ENCODE peak calls at places on chromosomes 6 and 20, in nine cellular contexts. J, B, S, C, D, N, G, U and H are unnamed samples.

GRCh38 chr6:144047688-144048087 is 39.6 kb upstream of the PLAGL1 start:
- DNase-seq in J (no peak), B (no peak), S (no peak), C (no peak), D (no peak), N (no peak), G (no peak), U (no peak), H (no peak)

GRCh38 chr6:158642805-158643489 is 1.6 kb downstream of the DYNLT1 start:
- DNase-seq in J (no peak), B (no peak), S (no peak), C (no peak), D (no peak), N (no peak), G (no peak), U (no peak), H (no peak)

GRCh38 chr20:45016089-45016641 is 49.9 kb downstream of the STK4 start:
- DNase-seq in J (no peak), B (no peak), S (no peak), C (no peak), D (no peak), N (no peak), G (no peak), U (no peak), H (no peak)

GRCh38 chr6:151695181-151695580 is 112.3 kb upstream of the ESR1 start:
- DNase-seq in J (no peak), B (no peak), S (no peak), C (no peak), D (no peak), N (no peak), G (no peak), U (no peak), H (no peak)

GRCh38 chr6:121851056-121851455 is 415.6 kb downstream of the GJA1 start:
- DNase-seq in J (no peak), B (no peak), S (no peak), C (no peak), D (no peak), N (no peak), G (peak), U (no peak), H (no peak)

GRCh38 chr6:151044465-151045441 is 179.3 kb downstream of the MTHFD1L start:
- DNase-seq in J (no peak), B (peak), S (peak), C (peak), D (peak), N (peak), G (no peak), U (peak), H (peak)

GRCh38 chr20:16263582-16263981 is 309.7 kb downstream of the KIF16B start:
- DNase-seq in J (no peak), B (no peak), S (no peak), C (no peak), D (no peak), N (no peak), G (no peak), U (no peak), H (no peak)

GRCh38 chr6:24859132-24859531 is 60.4 kb upstream of the ARMH2 start:
- DNase-seq in J (no peak), B (no peak), S (no peak), C (no peak), D (no peak), N (no peak), G (no peak), U (no peak), H (no peak)

GRCh38 chr6:78967191-78967590 is 99.8 kb downstream of the IRAK1BP1 start:
- DNase-seq in J (no peak), B (no peak), S (no peak), C (no peak), D (no peak), N (no peak), G (no peak), U (no peak), H (no peak)

GRCh38 chr6:33719326-33719987 is 8.0 kb upstream of the UQCC2 start:
- DNase-seq in J (no peak), B (no peak), S (no peak), C (no peak), D (no peak), N (no peak), G (no peak), U (no peak), H (no peak)

GRCh38 chr20:2538931-2539330 is 2.6 kb downstream of the TMC2 start:
- DNase-seq in J (no peak), B (no peak), S (no peak), C (no peak), D (no peak), N (no peak), G (no peak), U (no peak), H (no peak)

DNA sequence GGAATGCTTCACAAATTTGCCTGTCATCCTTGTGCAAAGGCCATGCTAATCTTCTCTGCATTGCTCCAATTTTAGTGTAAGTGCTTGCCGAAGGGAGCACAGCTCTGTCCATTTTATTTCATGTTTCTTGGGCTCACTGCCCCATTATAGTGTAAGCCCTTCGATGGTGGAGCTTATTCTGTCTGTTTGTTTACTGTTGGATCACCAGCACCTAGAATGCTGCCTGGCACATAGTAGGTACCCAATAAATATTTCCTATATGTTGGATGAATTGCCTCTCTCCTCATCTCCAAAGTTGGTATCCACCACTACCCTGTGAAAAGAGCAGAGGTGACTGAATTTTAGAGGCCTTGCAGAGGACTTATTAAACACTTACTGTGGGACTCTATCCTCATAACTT is 18.8 kb upstream of the HMGN4 start:
- DNase-seq in J (no peak), B (no peak), S (no peak), C (no peak), D (no peak), N (no peak), G (no peak), U (no peak), H (no peak)
- TF ChIP-seq POLR2A in J (no peak), B (no peak), S (no peak), C (no peak), D (no peak), N (no peak), G (no peak), U (no peak), H (no peak)

GRCh38 chr20:63695419-63696310 is 787 bp upstream of the TNFRSF6B start:
- DNase-seq in J (no peak), B (peak), S (no peak), C (no peak), D (peak), N (no peak), G (no peak), U (no peak), H (peak)
- TF ChIP-seq POLR2A in J (no peak), B (no peak), S (no peak), C (no peak), D (no peak), N (no peak), G (no peak), U (no peak), H (no peak)

GRCh38 chr6:10528170-10528981 is 7.2 kb downstream of the GCNT2 start:
- DNase-seq in J (no peak), B (no peak), S (peak), C (peak), D (no peak), N (no peak), G (no peak), U (peak), H (no peak)
- TF ChIP-seq POLR2A in J (no peak), B (peak), S (peak), C (peak), D (no peak), N (no peak), G (no peak), U (peak), H (no peak)

DNA sequence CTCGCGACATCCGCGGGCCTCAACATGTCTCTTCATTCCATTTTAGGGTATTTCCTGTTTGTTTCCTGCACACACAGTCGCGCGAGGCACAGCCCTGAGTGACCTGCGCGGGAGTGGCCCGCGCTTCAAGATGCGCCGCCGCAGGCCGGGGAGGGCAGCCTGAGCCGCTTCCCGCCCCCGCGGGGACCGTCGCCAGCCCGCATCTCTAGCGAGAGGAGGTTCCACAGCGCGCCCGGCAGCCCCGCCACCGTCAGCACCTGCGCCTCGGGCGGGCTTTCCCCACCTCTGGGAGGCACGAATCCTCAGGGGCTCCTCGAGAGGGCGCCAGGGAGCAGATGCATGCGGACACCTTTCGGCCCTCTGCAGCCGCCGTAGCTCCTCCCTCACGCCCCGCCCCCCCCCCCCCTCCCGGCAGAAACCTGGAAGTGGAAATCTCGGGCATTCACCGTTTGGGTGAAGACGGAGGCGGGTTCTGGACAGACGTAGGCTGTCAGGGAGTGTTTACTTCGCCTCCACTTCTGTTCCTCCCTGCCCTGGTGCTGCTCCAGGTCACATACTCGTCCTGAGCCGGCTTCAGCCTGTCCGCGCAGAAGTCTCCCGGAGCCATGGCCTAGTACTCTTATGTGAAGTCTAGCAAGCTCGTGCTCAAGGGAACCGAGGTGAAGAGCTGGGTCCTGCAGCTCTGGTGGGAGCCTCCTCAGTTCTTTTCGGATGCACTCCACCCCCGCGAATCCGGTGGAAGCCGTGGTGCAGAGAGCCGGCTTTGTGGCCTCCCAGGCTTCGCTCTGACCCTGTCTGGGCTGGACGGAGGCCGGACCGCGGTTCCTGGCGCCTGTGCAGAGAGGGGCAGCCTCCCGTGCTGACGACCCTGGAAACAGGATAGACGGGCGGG is 880.5 kb upstream of the DEFB115 start:
- DNase-seq in J (no peak), B (peak), S (peak), C (peak), D (peak), N (peak), G (peak), U (peak), H (peak)
- TF ChIP-seq POLR2A in J (no peak), B (no peak), S (peak), C (peak), D (no peak), N (no peak), G (no peak), U (peak), H (no peak)

GRCh38 chr20:22962567-22963439 is 72.3 kb upstream of the SSTR4 start:
- DNase-seq in J (no peak), B (no peak), S (no peak), C (no peak), D (no peak), N (no peak), G (no peak), U (no peak), H (no peak)

GRCh38 chr20:22966787-22967464 is 68.2 kb upstream of the SSTR4 start:
- DNase-seq in J (no peak), B (no peak), S (no peak), C (no peak), D (no peak), N (no peak), G (no peak), U (no peak), H (no peak)

GRCh38 chr20:22958390-22958789 is 76.7 kb upstream of the SSTR4 start:
- DNase-seq in J (no peak), B (no peak), S (no peak), C (no peak), D (no peak), N (no peak), G (no peak), U (no peak), H (no peak)

GRCh38 chr20:22963581-22963980 is 71.5 kb upstream of the SSTR4 start:
- DNase-seq in J (no peak), B (no peak), S (no peak), C (no peak), D (no peak), N (no peak), G (no peak), U (no peak), H (no peak)
- TF ChIP-seq POLR2A in J (no peak), B (no peak), S (no peak), C (no peak), D (no peak), N (no peak), G (no peak), U (no peak), H (no peak)

GRCh38 chr6:105400501-105400900 is 2.4 kb downstream of the PREP start:
- DNase-seq in J (no peak), B (no peak), S (no peak), C (no peak), D (no peak), N (no peak), G (no peak), U (no peak), H (no peak)

GRCh38 chr6:105401247-105402089 is 1.4 kb downstream of the PREP start:
- DNase-seq in J (no peak), B (no peak), S (no peak), C (no peak), D (no peak), N (no peak), G (no peak), U (no peak), H (no peak)

GRCh38 chr6:105398859-105399258 is 4.0 kb downstream of the PREP start:
- DNase-seq in J (no peak), B (no peak), S (no peak), C (peak), D (no peak), N (no peak), G (no peak), U (no peak), H (no peak)

GRCh38 chr6:105402090-105402980 is 547 bp downstream of the PREP start:
- DNase-seq in J (no peak), B (no peak), S (no peak), C (peak), D (peak), N (no peak), G (no peak), U (peak), H (no peak)

GRCh38 chr6:105402981-105403935 is at the start of gene PREP:
- DNase-seq in J (peak), B (peak), S (peak), C (peak), D (peak), N (peak), G (no peak), U (peak), H (peak)
- TF ChIP-seq POLR2A in J (no peak), B (peak), S (peak), C (no peak), D (no peak), N (no peak), G (peak), U (peak), H (peak)